ENCODE peak calls at places on chromosomes 1 and 21, in six cellular contexts. One of them, this sample, is unnamed.

GRCh38 chr1:150283260-150283659 is 906 bp downstream of the CIART start:
- DNase-seq in body of pancreas: no peak
- DNase-seq in fibroblast of lung: no peak
- DNase-seq in stomach: no peak
- DNase-seq in uterus: no peak
- DNase-seq in lower lobe of right lung: no peak
- DNase-seq in this sample: no peak

GRCh38 chr21:46060596-46061061 is 37.3 kb upstream of the COL6A2 start:
- DNase-seq in lower lobe of right lung: peak; percentile 49
- DNase-seq in body of pancreas: peak; percentile 22
- DNase-seq in uterus: peak; percentile 93
- DNase-seq in stomach: peak; percentile 37
- DNase-seq in fibroblast of lung: peak; percentile 99
- DNase-seq in this sample: no peak

GRCh38 chr1:30242722-30243465 is 480.5 kb downstream of the MATN1 start:
- DNase-seq in stomach: no peak
- DNase-seq in lower lobe of right lung: no peak
- DNase-seq in uterus: no peak
- DNase-seq in body of pancreas: no peak
- DNase-seq in fibroblast of lung: no peak
- DNase-seq in this sample: no peak

GRCh38 chr1:204615881-204616280 is 69.7 kb downstream of the LRRN2 start:
- DNase-seq in fibroblast of lung: no peak
- DNase-seq in body of pancreas: no peak
- DNase-seq in lower lobe of right lung: no peak
- DNase-seq in uterus: no peak
- DNase-seq in stomach: no peak
- DNase-seq in this sample: no peak

GRCh38 chr1:9326596-9326995 is 33.9 kb downstream of the SPSB1 start:
- DNase-seq in fibroblast of lung: peak; percentile 66
- DNase-seq in lower lobe of right lung: no peak
- DNase-seq in body of pancreas: no peak
- DNase-seq in stomach: no peak
- DNase-seq in uterus: peak; percentile 59
- DNase-seq in this sample: no peak

GRCh38 chr1:30345525-30346145 is 377.8 kb downstream of the MATN1 start:
- DNase-seq in fibroblast of lung: no peak
- DNase-seq in uterus: no peak
- DNase-seq in lower lobe of right lung: no peak
- DNase-seq in stomach: no peak
- DNase-seq in body of pancreas: no peak
- DNase-seq in this sample: no peak

GRCh38 chr1:222167111-222167510 is 380.8 kb downstream of the HHIPL2 start:
- DNase-seq in uterus: no peak
- DNase-seq in body of pancreas: peak; percentile 66
- DNase-seq in stomach: peak; percentile 51
- DNase-seq in fibroblast of lung: peak; percentile 70
- DNase-seq in lower lobe of right lung: no peak
- DNase-seq in this sample: peak; percentile 22

GRCh38 chr1:17540255-17541001 is 930 bp downstream of the ARHGEF10L start:
- DNase-seq in uterus: peak; percentile 60
- DNase-seq in lower lobe of right lung: no peak
- DNase-seq in body of pancreas: no peak
- DNase-seq in fibroblast of lung: peak; percentile 61
- DNase-seq in stomach: no peak
- DNase-seq in this sample: no peak

GRCh38 chr21:25838809-25839208 is 104.0 kb downstream of the GABPA start:
- DNase-seq in body of pancreas: no peak
- DNase-seq in fibroblast of lung: peak; percentile 6
- DNase-seq in lower lobe of right lung: no peak
- DNase-seq in stomach: no peak
- DNase-seq in uterus: no peak
- DNase-seq in this sample: no peak

GRCh38 chr1:115729765-115730164 is 38.7 kb downstream of the CASQ2 start:
- DNase-seq in lower lobe of right lung: no peak
- DNase-seq in stomach: no peak
- DNase-seq in uterus: no peak
- DNase-seq in fibroblast of lung: no peak
- DNase-seq in body of pancreas: no peak
- DNase-seq in this sample: peak; percentile 62

GRCh38 chr21:17526771-17527170 is 13.9 kb downstream of the CXADR start:
- DNase-seq in fibroblast of lung: no peak
- DNase-seq in lower lobe of right lung: no peak
- DNase-seq in stomach: no peak
- DNase-seq in uterus: no peak
- DNase-seq in body of pancreas: no peak
- DNase-seq in this sample: no peak

GRCh38 chr1:210438928-210439841 is 110.5 kb downstream of the HHAT start:
- DNase-seq in fibroblast of lung: peak; percentile 49
- DNase-seq in stomach: no peak
- DNase-seq in uterus: no peak
- DNase-seq in body of pancreas: no peak
- DNase-seq in lower lobe of right lung: no peak
- DNase-seq in this sample: no peak

GRCh38 chr1:198701250-198701649 is 62.4 kb downstream of the PTPRC start:
- DNase-seq in fibroblast of lung: no peak
- DNase-seq in lower lobe of right lung: no peak
- DNase-seq in uterus: no peak
- DNase-seq in body of pancreas: no peak
- DNase-seq in stomach: no peak
- DNase-seq in this sample: no peak

GRCh38 chr1:206582537-206583460 is 29.5 kb downstream of the EIF2D start:
- DNase-seq in lower lobe of right lung: no peak
- DNase-seq in fibroblast of lung: no peak
- DNase-seq in stomach: no peak
- DNase-seq in uterus: no peak
- DNase-seq in body of pancreas: no peak
- DNase-seq in this sample: no peak

GRCh38 chr1:5408401-5408800 is 583.8 kb downstream of the NPHP4 start:
- DNase-seq in stomach: no peak
- DNase-seq in lower lobe of right lung: no peak
- DNase-seq in fibroblast of lung: no peak
- DNase-seq in uterus: no peak
- DNase-seq in body of pancreas: no peak
- DNase-seq in this sample: no peak

GRCh38 chr1:164780863-164781262 is 221.9 kb downstream of the PBX1 start:
- DNase-seq in fibroblast of lung: peak; percentile 86
- DNase-seq in stomach: no peak
- DNase-seq in body of pancreas: no peak
- DNase-seq in lower lobe of right lung: no peak
- DNase-seq in uterus: peak; percentile 69
- DNase-seq in this sample: no peak

GRCh38 chr1:72284398-72285073 is 2.2 kb upstream of the NEGR1 start:
- DNase-seq in body of pancreas: peak; percentile 16
- DNase-seq in lower lobe of right lung: peak; percentile 53
- DNase-seq in stomach: no peak
- DNase-seq in fibroblast of lung: peak; percentile 79
- DNase-seq in uterus: peak; percentile 32
- DNase-seq in this sample: peak; percentile 19

GRCh38 chr21:33261635-33262034 is 4.5 kb upstream of the IL10RB start:
- DNase-seq in lower lobe of right lung: peak; percentile 62
- DNase-seq in body of pancreas: no peak
- DNase-seq in uterus: no peak
- DNase-seq in fibroblast of lung: peak; percentile 51
- DNase-seq in stomach: no peak
- DNase-seq in this sample: no peak

GRCh38 chr1:57363643-57364042 is 60.2 kb downstream of the DAB1 start:
- DNase-seq in lower lobe of right lung: no peak
- DNase-seq in fibroblast of lung: no peak
- DNase-seq in stomach: no peak
- DNase-seq in body of pancreas: no peak
- DNase-seq in uterus: no peak
- DNase-seq in this sample: no peak

GRCh38 chr1:235259133-235259778 is 68.7 kb downstream of the ARID4B start:
- DNase-seq in fibroblast of lung: no peak
- DNase-seq in lower lobe of right lung: no peak
- DNase-seq in uterus: no peak
- DNase-seq in stomach: peak; percentile 73
- DNase-seq in body of pancreas: peak; percentile 36
- DNase-seq in this sample: no peak
- TF ChIP-seq CTCF in fibroblast of lung: no peak
- TF ChIP-seq CTCF in lower lobe of right lung: no peak
- TF ChIP-seq CTCF in uterus: no peak
- TF ChIP-seq CTCF in stomach: no peak
- TF ChIP-seq CTCF in body of pancreas: no peak
- TF ChIP-seq CTCF in this sample: no peak

DNA sequence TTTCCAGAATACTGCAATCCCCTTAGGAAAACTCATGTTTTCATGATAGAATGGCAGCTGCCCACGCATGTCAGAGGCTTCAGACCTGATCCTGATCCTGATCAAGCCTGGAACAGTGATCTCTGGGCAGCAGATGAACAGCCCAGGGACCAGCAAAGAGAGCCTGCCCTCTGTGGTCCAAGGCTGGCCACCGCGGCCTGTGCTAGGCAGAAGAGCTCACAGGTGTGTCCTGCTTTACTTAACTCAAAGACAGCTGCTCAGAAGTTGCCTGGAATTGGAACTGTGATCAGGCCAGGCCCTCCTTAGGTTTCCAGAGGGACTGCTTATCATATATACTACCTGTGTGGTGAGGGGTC is 21.2 kb upstream of the BCAR3 start:
- DNase-seq in lower lobe of right lung: no peak
- DNase-seq in uterus: no peak
- DNase-seq in fibroblast of lung: peak; percentile 22
- DNase-seq in body of pancreas: no peak
- DNase-seq in stomach: no peak
- DNase-seq in this sample: no peak
- TF ChIP-seq CTCF in lower lobe of right lung: no peak
- TF ChIP-seq CTCF in uterus: no peak
- TF ChIP-seq CTCF in fibroblast of lung: no peak
- TF ChIP-seq CTCF in body of pancreas: no peak
- TF ChIP-seq CTCF in stomach: no peak
- TF ChIP-seq CTCF in this sample: no peak

GRCh38 chr1:228325267-228325666 is 81.4 kb downstream of the TRIM11 start:
- DNase-seq in body of pancreas: no peak
- DNase-seq in fibroblast of lung: no peak
- DNase-seq in stomach: no peak
- DNase-seq in uterus: no peak
- DNase-seq in lower lobe of right lung: no peak
- DNase-seq in this sample: no peak

GRCh38 chr1:228321895-228322294 is 84.7 kb downstream of the TRIM11 start:
- DNase-seq in lower lobe of right lung: peak; percentile 19
- DNase-seq in body of pancreas: no peak
- DNase-seq in uterus: peak; percentile 3
- DNase-seq in fibroblast of lung: no peak
- DNase-seq in stomach: no peak
- DNase-seq in this sample: no peak

GRCh38 chr1:228320394-228320793 is 86.2 kb downstream of the TRIM11 start:
- DNase-seq in lower lobe of right lung: no peak
- DNase-seq in stomach: no peak
- DNase-seq in uterus: no peak
- DNase-seq in body of pancreas: no peak
- DNase-seq in fibroblast of lung: no peak
- DNase-seq in this sample: no peak

GRCh38 chr1:228321478-228321877 is 85.2 kb downstream of the TRIM11 start:
- DNase-seq in lower lobe of right lung: peak; percentile 32
- DNase-seq in body of pancreas: peak; percentile 9
- DNase-seq in fibroblast of lung: no peak
- DNase-seq in stomach: peak; percentile 19
- DNase-seq in uterus: no peak
- DNase-seq in this sample: no peak

GRCh38 chr1:228323401-228323800 is 83.2 kb downstream of the TRIM11 start:
- DNase-seq in lower lobe of right lung: peak; percentile 28
- DNase-seq in fibroblast of lung: no peak
- DNase-seq in uterus: peak; percentile 5
- DNase-seq in body of pancreas: peak; percentile 3
- DNase-seq in stomach: peak; percentile 19
- DNase-seq in this sample: no peak
- TF ChIP-seq CTCF in lower lobe of right lung: no peak
- TF ChIP-seq CTCF in fibroblast of lung: no peak
- TF ChIP-seq CTCF in uterus: no peak
- TF ChIP-seq CTCF in body of pancreas: no peak
- TF ChIP-seq CTCF in stomach: no peak
- TF ChIP-seq CTCF in this sample: no peak

DNA sequence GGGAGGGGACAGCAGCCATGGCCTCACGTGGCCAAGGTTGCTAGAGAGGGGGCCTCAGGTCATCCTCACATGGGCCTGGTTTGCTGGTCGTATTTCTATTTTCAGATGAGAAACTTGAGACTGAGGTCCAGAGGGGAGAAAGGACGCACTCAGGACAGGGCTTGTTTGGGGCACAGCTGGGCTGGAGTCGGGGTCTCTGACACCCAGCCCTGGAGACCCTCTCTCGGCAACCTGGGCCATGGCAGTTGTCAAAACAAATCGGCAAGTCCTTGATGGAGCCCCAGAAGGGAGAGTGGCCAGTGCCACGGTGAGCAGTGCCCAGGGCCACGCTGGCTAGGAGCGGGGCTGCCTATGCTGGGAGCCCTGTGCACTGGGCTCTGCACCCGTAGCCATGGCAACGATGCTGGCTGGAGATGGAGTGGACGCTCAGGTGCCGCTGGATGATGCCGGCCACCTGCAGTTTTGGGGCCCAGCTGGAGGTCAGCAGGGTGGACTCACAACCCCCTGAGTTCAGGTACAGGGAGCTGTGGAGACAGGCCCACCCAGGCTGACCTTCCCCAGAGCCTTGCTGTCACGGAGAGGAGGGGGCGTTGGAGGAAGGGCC is 11.1 kb downstream of the LRRC3 start:
- DNase-seq in lower lobe of right lung: no peak
- DNase-seq in uterus: no peak
- DNase-seq in body of pancreas: no peak
- DNase-seq in fibroblast of lung: no peak
- DNase-seq in stomach: no peak
- DNase-seq in this sample: no peak
- TF ChIP-seq CTCF in lower lobe of right lung: no peak
- TF ChIP-seq CTCF in uterus: no peak
- TF ChIP-seq CTCF in body of pancreas: no peak
- TF ChIP-seq CTCF in fibroblast of lung: no peak
- TF ChIP-seq CTCF in stomach: no peak
- TF ChIP-seq CTCF in this sample: no peak

This sample was measured in GM13977.